ENCODE peak calls at places on chromosomes 6 and 20, in ten cellular contexts. R, I, B, J, D, F, H, U, M and S are unnamed samples.

GRCh38 chr20:52031574-52032303 is 159.8 kb downstream of the ZFP64 start:
- DNase-seq in R (no peak), I (peak), B (peak), J (peak), D (peak), F (peak), H (no peak), U (no peak), M (no peak), S (peak)

GRCh38 chr6:134299236-134299635 is 18.7 kb downstream of the SGK1 start:
- DNase-seq in R (no peak), I (peak), B (peak), J (no peak), D (peak), F (peak), H (no peak), U (no peak), M (no peak), S (no peak)

GRCh38 chr6:147390909-147391536 is 117.5 kb upstream of the SAMD5 start:
- DNase-seq in R (no peak), I (peak), B (peak), J (no peak), D (peak), F (peak), H (no peak), U (no peak), M (no peak), S (no peak)

GRCh38 chr6:168007592-168008338 is 10.3 kb downstream of the KIF25 start:
- DNase-seq in R (peak), I (peak), B (peak), J (no peak), D (peak), F (peak), H (no peak), U (no peak), M (no peak), S (peak)

GRCh38 chr6:106431972-106432371 is 71.5 kb downstream of the CRYBG1 start:
- DNase-seq in R (no peak), I (no peak), B (no peak), J (no peak), D (no peak), F (no peak), H (no peak), U (no peak), M (no peak), S (no peak)

GRCh38 chr6:64383277-64383676 is 747.7 kb downstream of the PHF3 start:
- DNase-seq in R (no peak), I (no peak), B (no peak), J (no peak), D (no peak), F (no peak), H (no peak), U (no peak), M (no peak), S (no peak)

GRCh38 chr6:65707134-65707826 is at the start of gene EYS:
- DNase-seq in R (no peak), I (no peak), B (no peak), J (no peak), D (no peak), F (no peak), H (no peak), U (no peak), M (no peak), S (no peak)

GRCh38 chr6:72760130-72760793 is 138.4 kb downstream of the KCNQ5 start:
- DNase-seq in R (no peak), I (no peak), B (no peak), J (no peak), D (peak), F (peak), H (no peak), U (no peak), M (no peak), S (no peak)

GRCh38 chr6:88556663-88557062 is 390.5 kb upstream of the CNR1 start:
- DNase-seq in R (no peak), I (no peak), B (no peak), J (no peak), D (no peak), F (no peak), H (no peak), U (no peak), M (no peak), S (no peak)

GRCh38 chr6:141026504-141026903 is 1106.2 kb upstream of the GJE1 start:
- DNase-seq in R (no peak), I (no peak), B (no peak), J (no peak), D (no peak), F (no peak), H (no peak), U (no peak), M (no peak), S (no peak)

GRCh38 chr6:108831104-108831503 is 17.1 kb upstream of the ARMC2 start:
- DNase-seq in R (no peak), I (peak), B (no peak), J (no peak), D (no peak), F (no peak), H (no peak), U (no peak), M (no peak), S (no peak)

GRCh38 chr20:3628502-3629314 is 34.5 kb downstream of the GFRA4 start:
- DNase-seq in R (no peak), I (no peak), B (no peak), J (no peak), D (no peak), F (no peak), H (no peak), U (no peak), M (no peak), S (no peak)

GRCh38 chr6:11580686-11581085 is 43.1 kb downstream of the TMEM170B start:
- DNase-seq in R (no peak), I (no peak), B (no peak), J (no peak), D (no peak), F (no peak), H (no peak), U (no peak), M (no peak), S (no peak)

GRCh38 chr6:42088101-42088591 is 37.8 kb downstream of the TAF8 start:
- DNase-seq in R (no peak), I (peak), B (no peak), J (no peak), D (peak), F (peak), H (no peak), U (peak), M (no peak), S (no peak)

GRCh38 chr20:63898882-63899558 is 4.1 kb downstream of the DNAJC5 start:
- DNase-seq in R (no peak), I (no peak), B (no peak), J (no peak), D (no peak), F (no peak), H (no peak), U (no peak), M (peak), S (no peak)

GRCh38 chr6:8558953-8559352 is 123.6 kb upstream of the SLC35B3 start:
- DNase-seq in R (no peak), I (no peak), B (no peak), J (no peak), D (no peak), F (no peak), H (no peak), U (no peak), M (no peak), S (no peak)

GRCh38 chr6:170172825-170173231 is 118.0 kb downstream of the DLL1 start:
- DNase-seq in R (peak), I (no peak), B (no peak), J (no peak), D (no peak), F (no peak), H (no peak), U (no peak), M (no peak), S (no peak)

GRCh38 chr6:84525907-84526306 is 238.5 kb downstream of the TBX18 start:
- DNase-seq in R (no peak), I (no peak), B (no peak), J (no peak), D (peak), F (no peak), H (no peak), U (no peak), M (no peak), S (no peak)

GRCh38 chr20:1633535-1633934 is 13.7 kb upstream of the SIRPB1 start:
- DNase-seq in R (no peak), I (no peak), B (no peak), J (no peak), D (no peak), F (no peak), H (no peak), U (no peak), M (peak), S (no peak)

GRCh38 chr20:1323256-1323655 is 5.7 kb downstream of the SDCBP2 start:
- DNase-seq in R (no peak), I (peak), B (no peak), J (no peak), D (no peak), F (no peak), H (no peak), U (no peak), M (no peak), S (no peak)

GRCh38 chr20:42111349-42111748 is 493.2 kb upstream of the CHD6 start:
- DNase-seq in R (no peak), I (no peak), B (no peak), J (no peak), D (no peak), F (no peak), H (no peak), U (no peak), M (no peak), S (no peak)

GRCh38 chr20:31842471-31843157 is 2.8 kb downstream of the FOXS1 start:
- DNase-seq in R (no peak), I (peak), B (peak), J (no peak), D (peak), F (peak), H (no peak), U (peak), M (no peak), S (no peak)

GRCh38 chr6:79671605-79672266 is 40.6 kb downstream of the SH3BGRL2 start:
- DNase-seq in R (peak), I (no peak), B (no peak), J (peak), D (peak), F (peak), H (no peak), U (peak), M (no peak), S (no peak)

GRCh38 chr6:169806718-169807117 is 55.3 kb downstream of the ERMARD start:
- DNase-seq in R (no peak), I (no peak), B (no peak), J (no peak), D (no peak), F (no peak), H (no peak), U (no peak), M (no peak), S (no peak)

GRCh38 chr20:50320910-50321796 is 130.5 kb downstream of the CEBPB start:
- DNase-seq in R (peak), I (peak), B (peak), J (peak), D (peak), F (peak), H (peak), U (peak), M (no peak), S (no peak)

GRCh38 chr6:3228791-3229565 is 1.5 kb upstream of the TUBB2B start:
- DNase-seq in R (peak), I (no peak), B (no peak), J (no peak), D (no peak), F (no peak), H (no peak), U (no peak), M (no peak), S (no peak)

GRCh38 chr20:37071481-37071911 is 24.3 kb downstream of the RBL1 start:
- DNase-seq in R (no peak), I (peak), B (no peak), J (no peak), D (peak), F (peak), H (no peak), U (no peak), M (no peak), S (peak)

GRCh38 chr6:72861935-72862432 is 240.1 kb downstream of the KCNQ5 start:
- DNase-seq in R (no peak), I (peak), B (no peak), J (no peak), D (peak), F (peak), H (no peak), U (no peak), M (peak), S (peak)

GRCh38 chr6:25404693-25405169 is 125.6 kb downstream of the CARMIL1 start:
- DNase-seq in R (no peak), I (no peak), B (no peak), J (peak), D (no peak), F (no peak), H (no peak), U (no peak), M (no peak), S (no peak)
- H3K4me3 ChIP-seq in R (no peak), I (no peak), B (no peak), J (no peak), D (no peak), F (no peak), H (peak), U (no peak), M (peak), S (no peak)

GRCh38 chr6:127608554-127609270 is 31.7 kb downstream of the C6orf58 start:
- DNase-seq in R (no peak), I (no peak), B (no peak), J (no peak), D (no peak), F (no peak), H (no peak), U (no peak), M (no peak), S (no peak)

DNA sequence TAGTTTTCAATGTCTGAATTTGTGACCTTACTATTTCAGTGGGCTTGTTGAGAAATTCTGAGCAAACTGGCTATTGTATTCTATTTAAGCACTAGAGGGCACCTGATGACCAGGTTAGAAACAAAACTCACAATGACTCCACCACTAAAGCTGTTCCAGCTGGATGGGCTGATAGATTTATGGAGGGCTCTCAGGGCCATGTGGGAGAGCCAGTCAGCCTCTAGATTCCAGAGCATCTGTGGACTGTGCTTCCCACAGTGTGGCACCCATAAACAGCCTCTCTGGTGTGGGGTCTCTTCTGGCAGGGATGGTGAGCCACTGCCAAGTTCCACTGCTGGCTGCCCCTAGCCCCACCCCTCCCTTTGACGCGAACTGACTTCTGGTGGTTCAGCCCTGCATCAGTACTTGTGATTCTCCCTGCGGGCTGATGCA is 29.2 kb downstream of the C6orf58 start:
- DNase-seq in R (no peak), I (peak), B (peak), J (no peak), D (peak), F (peak), H (no peak), U (no peak), M (no peak), S (peak)
- TF ChIP-seq CTCF in R (no peak), I (peak), B (peak), J (no peak), D (no peak), F (peak), H (no peak), U (no peak), M (no peak), S (peak)

DNA sequence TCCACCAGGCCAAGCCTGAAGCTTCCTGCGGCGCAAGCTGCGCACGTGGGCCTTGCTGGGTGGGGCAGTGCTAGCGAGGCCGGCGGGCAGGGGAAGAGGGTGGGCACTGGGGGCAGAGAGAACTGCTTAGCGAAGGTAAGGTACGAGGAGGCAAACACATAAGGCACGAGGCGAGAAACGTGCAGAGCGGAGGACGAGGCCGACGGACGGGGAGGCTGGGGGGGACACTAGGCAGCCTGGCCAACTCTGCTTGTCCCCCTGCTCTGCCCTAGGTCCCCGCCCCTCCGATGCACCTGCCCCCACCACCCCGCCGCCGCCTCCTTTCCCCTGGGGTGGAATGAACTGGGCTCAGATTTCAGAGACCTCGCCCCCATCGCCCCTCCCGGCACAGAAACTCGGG is 2.1 kb downstream of the HLA-DQB1 start:
- DNase-seq in R (no peak), I (no peak), B (no peak), J (no peak), D (no peak), F (no peak), H (no peak), U (no peak), M (no peak), S (no peak)
- H3K4me3 ChIP-seq in R (no peak), I (no peak), B (no peak), J (no peak), D (no peak), F (no peak), H (no peak), U (peak), M (no peak), S (no peak)

DNA sequence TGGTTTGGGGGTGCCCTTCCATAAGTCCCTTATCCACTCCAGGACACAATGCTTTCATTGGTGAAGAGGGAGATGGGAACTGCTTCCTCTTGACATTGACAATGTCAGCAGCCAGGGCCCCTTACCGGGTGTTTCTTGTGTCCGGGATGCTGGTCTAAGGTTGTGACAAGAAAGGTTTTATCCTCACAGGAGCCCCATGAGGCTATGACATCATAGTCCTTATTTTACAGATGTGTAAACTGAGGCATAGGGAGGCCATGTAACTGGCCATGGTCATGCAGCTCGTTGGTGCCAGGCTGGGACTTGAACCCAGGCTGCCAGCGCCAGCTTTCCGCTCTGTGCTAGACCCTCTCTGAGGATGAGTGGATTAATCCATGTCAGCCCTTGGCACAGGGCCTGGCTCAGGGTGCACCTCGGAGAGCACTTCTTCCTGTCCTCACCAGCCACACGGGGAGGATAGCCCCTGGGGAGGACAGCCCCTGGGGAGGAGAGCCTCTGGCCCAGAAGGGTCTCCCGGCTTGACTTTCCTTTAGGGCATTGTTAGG is 157.3 kb downstream of the SYCP2 start:
- DNase-seq in R (no peak), I (no peak), B (no peak), J (no peak), D (no peak), F (no peak), H (no peak), U (no peak), M (no peak), S (no peak)
- TF ChIP-seq CTCF in R (no peak), I (no peak), B (no peak), J (no peak), D (no peak), F (no peak), H (no peak), U (no peak), M (no peak), S (no peak)

GRCh38 chr6:33790910-33791309 is 2.0 kb upstream of the LEMD2 start:
- DNase-seq in R (no peak), I (no peak), B (no peak), J (no peak), D (no peak), F (no peak), H (no peak), U (no peak), M (no peak), S (no peak)
- H3K4me3 ChIP-seq in R (no peak), I (no peak), B (no peak), J (no peak), D (no peak), F (no peak), H (no peak), U (no peak), M (no peak), S (no peak)

GRCh38 chr20:46715292-46715756 is 5.9 kb downstream of the SLC2A10 start:
- DNase-seq in R (no peak), I (peak), B (no peak), J (peak), D (peak), F (no peak), H (no peak), U (no peak), M (no peak), S (peak)
- TF ChIP-seq CTCF in R (no peak), I (peak), B (peak), J (peak), D (peak), F (no peak), H (no peak), U (no peak), M (no peak), S (peak)

GRCh38 chr20:8130840-8131526 is 1.1 kb upstream of the PLCB1 start:
- DNase-seq in R (no peak), I (no peak), B (no peak), J (no peak), D (no peak), F (no peak), H (no peak), U (no peak), M (no peak), S (no peak)
- H3K4me3 ChIP-seq in R (peak), I (peak), B (no peak), J (no peak), D (peak), F (no peak), H (peak), U (peak), M (no peak), S (no peak)

GRCh38 chr6:50842861-50843384 is 24.3 kb downstream of the TFAP2B start:
- DNase-seq in R (no peak), I (no peak), B (no peak), J (no peak), D (no peak), F (no peak), H (no peak), U (no peak), M (no peak), S (no peak)

GRCh38 chr6:50840112-50840813 is 21.6 kb downstream of the TFAP2B start:
- DNase-seq in R (no peak), I (no peak), B (no peak), J (no peak), D (no peak), F (no peak), H (no peak), U (no peak), M (no peak), S (no peak)

GRCh38 chr6:50837589-50838445 is 19.1 kb downstream of the TFAP2B start:
- DNase-seq in R (no peak), I (no peak), B (no peak), J (no peak), D (no peak), F (no peak), H (no peak), U (no peak), M (no peak), S (no peak)

GRCh38 chr6:50842446-50842845 is 23.8 kb downstream of the TFAP2B start:
- DNase-seq in R (no peak), I (no peak), B (no peak), J (no peak), D (no peak), F (no peak), H (no peak), U (no peak), M (no peak), S (no peak)

DNA sequence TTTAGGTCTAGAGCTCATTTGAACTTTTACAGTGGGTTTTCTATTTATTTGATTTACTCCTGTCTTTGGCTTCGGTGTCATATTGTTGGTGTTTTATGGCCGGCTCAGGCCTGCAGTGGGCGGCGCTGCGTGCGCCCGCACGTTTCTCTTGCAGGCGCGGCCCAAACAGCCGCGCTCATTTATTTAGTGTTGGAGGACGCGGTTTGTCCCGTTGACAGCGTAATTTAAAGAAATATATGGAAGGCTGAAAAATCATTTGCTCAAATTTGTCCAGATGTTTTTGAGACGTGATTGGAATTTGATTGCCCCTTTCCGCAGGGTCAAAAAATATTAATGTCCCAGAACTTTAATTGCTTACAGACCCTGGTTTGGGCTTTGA is 22.1 kb downstream of the TFAP2B start:
- DNase-seq in R (no peak), I (no peak), B (no peak), J (no peak), D (no peak), F (no peak), H (no peak), U (no peak), M (no peak), S (no peak)
- TF ChIP-seq CTCF in R (no peak), I (no peak), B (no peak), J (no peak), D (no peak), F (no peak), H (no peak), U (no peak), M (no peak), S (no peak)